ENCODE peak calls at places on chromosomes 11 and 22, in nine cellular contexts. I is B cell, O is PC-9, T is left ventricle myocardium inferior, K is left lung, N is RWPE1, U is psoas muscle, W is GM12864, H is mucosa of descending colon. A is an unnamed sample.

GRCh38 chr11:34065505-34066203 is 14.1 kb downstream of the CAPRIN1 start:
- DNase-seq in I (no peak), O (no peak), T (no peak), K (no peak), N (no peak), U (no peak), W (no peak), H (no peak), A (no peak)

GRCh38 chr11:110026823-110027626 is 66.2 kb upstream of the ZC3H12C start:
- DNase-seq in I (peak), O (no peak), T (no peak), K (no peak), N (no peak), U (no peak), W (peak), H (no peak), A (peak)

GRCh38 chr11:34161812-34162506 is 56.5 kb downstream of the NAT10 start:
- DNase-seq in I (no peak), O (peak), T (no peak), K (no peak), N (no peak), U (peak), W (no peak), H (no peak), A (no peak)

GRCh38 chr11:113195728-113196127 is 118.7 kb upstream of the TTC12 start:
- DNase-seq in I (no peak), O (no peak), T (no peak), K (no peak), N (no peak), U (no peak), W (no peak), H (no peak), A (no peak)

GRCh38 chr11:78033040-78033439 is 10.0 kb upstream of the KCTD14 start:
- DNase-seq in I (no peak), O (no peak), T (no peak), K (no peak), N (no peak), U (no peak), W (no peak), H (no peak), A (no peak)

GRCh38 chr11:92432515-92432914 is 207.9 kb downstream of the FAT3 start:
- DNase-seq in I (no peak), O (no peak), T (no peak), K (no peak), N (no peak), U (no peak), W (no peak), H (no peak), A (no peak)

GRCh38 chr11:125624756-125625213 is at the start of gene CHEK1:
- DNase-seq in I (no peak), O (no peak), T (no peak), K (no peak), N (no peak), U (peak), W (no peak), H (no peak), A (no peak)

GRCh38 chr22:33932997-33933396 is 12.7 kb upstream of the LARGE1 start:
- DNase-seq in I (no peak), O (peak), T (no peak), K (no peak), N (no peak), U (no peak), W (no peak), H (no peak), A (no peak)

GRCh38 chr11:117189941-117190544 is 9.1 kb upstream of the TAGLN start:
- DNase-seq in I (no peak), O (no peak), T (no peak), K (no peak), N (no peak), U (no peak), W (no peak), H (peak), A (peak)

GRCh38 chr11:69911310-69912160 is 92.3 kb upstream of the FGF3 start:
- DNase-seq in I (no peak), O (no peak), T (peak), K (peak), N (no peak), U (peak), W (no peak), H (peak), A (no peak)

GRCh38 chr11:46537851-46538295 is 56.0 kb downstream of the AMBRA1 start:
- DNase-seq in I (peak), O (peak), T (peak), K (no peak), N (peak), U (peak), W (peak), H (no peak), A (peak)

GRCh38 chr22:23675502-23676415 is 15.1 kb upstream of the RGL4 start:
- DNase-seq in I (no peak), O (no peak), T (no peak), K (peak), N (no peak), U (peak), W (no peak), H (peak), A (no peak)

GRCh38 chr22:21695432-21696085 is 29.7 kb downstream of the PPIL2 start:
- DNase-seq in I (no peak), O (no peak), T (no peak), K (peak), N (no peak), U (no peak), W (no peak), H (peak), A (no peak)

GRCh38 chr11:66857234-66857926 is 516 bp downstream of the LRFN4 start:
- DNase-seq in I (peak), O (no peak), T (no peak), K (peak), N (peak), U (no peak), W (no peak), H (peak), A (no peak)

GRCh38 chr11:15035283-15035682 is 38.1 kb upstream of the CALCB start:
- DNase-seq in I (no peak), O (no peak), T (no peak), K (peak), N (no peak), U (no peak), W (no peak), H (peak), A (no peak)

GRCh38 chr11:67561971-67562560 is 21.5 kb upstream of the GSTP1 start:
- DNase-seq in I (no peak), O (no peak), T (no peak), K (no peak), N (no peak), U (no peak), W (peak), H (no peak), A (peak)

GRCh38 chr11:106304274-106304673 is 226.8 kb downstream of the AASDHPPT start:
- DNase-seq in I (no peak), O (no peak), T (no peak), K (no peak), N (no peak), U (no peak), W (no peak), H (no peak), A (no peak)

GRCh38 chr22:44305888-44306287 is 6.9 kb downstream of the SHISAL1 start:
- DNase-seq in I (no peak), O (no peak), T (no peak), K (peak), N (no peak), U (no peak), W (no peak), H (no peak), A (no peak)

GRCh38 chr11:125322317-125322716 is 157.8 kb downstream of the PKNOX2 start:
- DNase-seq in I (no peak), O (no peak), T (no peak), K (no peak), N (no peak), U (no peak), W (no peak), H (no peak), A (no peak)

GRCh38 chr11:78549624-78550409 is 24.8 kb downstream of the NARS2 start:
- DNase-seq in I (no peak), O (no peak), T (no peak), K (no peak), N (no peak), U (no peak), W (no peak), H (no peak), A (no peak)

GRCh38 chr11:8223513-8223899 is 40.2 kb downstream of the LMO1 start:
- DNase-seq in I (no peak), O (no peak), T (no peak), K (no peak), N (no peak), U (no peak), W (no peak), H (no peak), A (no peak)

GRCh38 chr22:30205281-30206115 is 41.1 kb downstream of the LIF start:
- DNase-seq in I (no peak), O (peak), T (peak), K (no peak), N (peak), U (peak), W (no peak), H (no peak), A (no peak)

GRCh38 chr11:45715398-45715797 is 50.0 kb upstream of the CHST1 start:
- DNase-seq in I (no peak), O (no peak), T (no peak), K (no peak), N (no peak), U (no peak), W (no peak), H (no peak), A (no peak)

GRCh38 chr11:94100253-94100652 is 28.4 kb upstream of the PANX1 start:
- DNase-seq in I (no peak), O (no peak), T (no peak), K (no peak), N (no peak), U (no peak), W (no peak), H (no peak), A (no peak)

GRCh38 chr11:10348650-10349280 is 43.9 kb downstream of the ADM start:
- DNase-seq in I (no peak), O (peak), T (no peak), K (no peak), N (no peak), U (no peak), W (no peak), H (no peak), A (no peak)

GRCh38 chr22:36562261-36562835 is 33.4 kb upstream of the EIF3D start:
- DNase-seq in I (no peak), O (no peak), T (no peak), K (no peak), N (peak), U (no peak), W (no peak), H (no peak), A (no peak)

GRCh38 chr22:41526802-41527799 is 17.2 kb downstream of the POLR3H start:
- DNase-seq in I (peak), O (no peak), T (peak), K (peak), N (peak), U (peak), W (no peak), H (no peak), A (peak)

GRCh38 chr11:73141031-73141308 is 1.1 kb downstream of the FCHSD2 start:
- DNase-seq in I (peak), O (peak), T (peak), K (peak), N (peak), U (peak), W (no peak), H (peak), A (no peak)

GRCh38 chr11:8269636-8270035 is 6.0 kb upstream of the LMO1 start:
- DNase-seq in I (no peak), O (no peak), T (no peak), K (no peak), N (no peak), U (no peak), W (no peak), H (no peak), A (no peak)

GRCh38 chr11:952406-953385 is 27.0 kb downstream of the AP2A2 start:
- DNase-seq in I (no peak), O (no peak), T (no peak), K (peak), N (no peak), U (no peak), W (no peak), H (no peak), A (no peak)

GRCh38 chr11:72573380-72573949 is 100.8 kb downstream of the PDE2A start:
- DNase-seq in I (no peak), O (no peak), T (no peak), K (no peak), N (peak), U (no peak), W (no peak), H (no peak), A (peak)

GRCh38 chr22:37804502-37804885 is 3.2 kb upstream of the GCAT start:
- DNase-seq in I (no peak), O (no peak), T (no peak), K (no peak), N (no peak), U (no peak), W (no peak), H (no peak), A (no peak)

GRCh38 chr11:86294026-86294425 is 8.0 kb upstream of the HIKESHI start:
- DNase-seq in I (no peak), O (peak), T (no peak), K (no peak), N (no peak), U (no peak), W (no peak), H (no peak), A (no peak)

GRCh38 chr11:120188831-120189455 is 21.9 kb upstream of the OAF start:
- DNase-seq in I (no peak), O (no peak), T (no peak), K (no peak), N (no peak), U (peak), W (no peak), H (no peak), A (no peak)

GRCh38 chr22:27933186-27933983 is 14.3 kb upstream of the PITPNB start:
- DNase-seq in I (no peak), O (no peak), T (no peak), K (no peak), N (no peak), U (no peak), W (no peak), H (no peak), A (no peak)

GRCh38 chr22:27941143-27941542 is 22.1 kb upstream of the PITPNB start:
- DNase-seq in I (no peak), O (no peak), T (no peak), K (no peak), N (no peak), U (no peak), W (no peak), H (no peak), A (no peak)

GRCh38 chr22:27934069-27934468 is 15.0 kb upstream of the PITPNB start:
- DNase-seq in I (no peak), O (no peak), T (no peak), K (no peak), N (no peak), U (no peak), W (no peak), H (no peak), A (no peak)

GRCh38 chr22:27935897-27936296 is 16.8 kb upstream of the PITPNB start:
- DNase-seq in I (no peak), O (no peak), T (no peak), K (no peak), N (no peak), U (no peak), W (no peak), H (no peak), A (no peak)

GRCh38 chr22:27937453-27937852 is 18.4 kb upstream of the PITPNB start:
- DNase-seq in I (no peak), O (no peak), T (no peak), K (no peak), N (no peak), U (no peak), W (no peak), H (no peak), A (no peak)
- TF ChIP-seq CTCF in I (no peak), O (peak), T (no peak), K (no peak), N (no peak), U (no peak), W (no peak), H (no peak), A (no peak)

DNA sequence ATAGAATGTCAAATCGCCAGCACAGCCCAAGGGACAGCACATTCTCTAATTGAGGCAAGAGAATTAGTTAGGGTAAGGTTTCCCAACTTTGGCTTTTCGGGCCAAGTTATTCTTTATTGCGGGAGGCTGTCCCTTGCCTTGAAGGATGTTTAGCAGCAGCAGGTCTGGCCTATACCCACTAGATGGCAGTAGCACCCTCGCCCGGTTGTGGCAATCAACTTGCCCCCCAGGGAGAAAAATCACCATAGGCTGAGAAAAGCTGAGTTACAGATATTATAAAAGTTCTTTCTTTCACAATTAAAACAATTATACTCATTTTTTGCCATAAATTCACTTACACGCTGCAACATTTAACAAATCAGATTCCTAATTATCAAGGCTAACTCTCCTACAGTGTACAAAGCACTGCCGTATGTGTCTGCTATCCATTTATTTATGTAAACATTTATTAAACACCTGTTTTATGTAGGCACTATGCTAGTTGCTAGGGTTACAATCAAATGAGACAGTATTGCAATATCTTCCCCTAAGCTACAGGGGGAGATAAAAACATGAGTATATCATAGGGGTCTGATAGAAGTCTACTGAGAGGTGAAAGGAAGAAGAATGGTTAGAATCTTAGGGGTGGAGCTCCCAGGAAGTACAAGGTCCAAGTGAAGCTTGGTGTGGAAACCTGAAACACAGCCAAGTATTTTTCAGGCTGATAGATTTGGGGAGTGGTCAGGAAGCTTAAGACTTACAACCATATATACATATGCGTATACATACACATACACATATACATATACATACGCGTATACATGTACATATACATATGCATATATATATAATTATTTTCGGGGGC is 452.3 kb downstream of the RAB38 start:
- DNase-seq in I (no peak), O (peak), T (no peak), K (peak), N (peak), U (no peak), W (no peak), H (no peak), A (peak)
- TF ChIP-seq CTCF in I (no peak), O (peak), T (peak), K (peak), N (peak), U (peak), W (peak), H (peak), A (peak)

DNA sequence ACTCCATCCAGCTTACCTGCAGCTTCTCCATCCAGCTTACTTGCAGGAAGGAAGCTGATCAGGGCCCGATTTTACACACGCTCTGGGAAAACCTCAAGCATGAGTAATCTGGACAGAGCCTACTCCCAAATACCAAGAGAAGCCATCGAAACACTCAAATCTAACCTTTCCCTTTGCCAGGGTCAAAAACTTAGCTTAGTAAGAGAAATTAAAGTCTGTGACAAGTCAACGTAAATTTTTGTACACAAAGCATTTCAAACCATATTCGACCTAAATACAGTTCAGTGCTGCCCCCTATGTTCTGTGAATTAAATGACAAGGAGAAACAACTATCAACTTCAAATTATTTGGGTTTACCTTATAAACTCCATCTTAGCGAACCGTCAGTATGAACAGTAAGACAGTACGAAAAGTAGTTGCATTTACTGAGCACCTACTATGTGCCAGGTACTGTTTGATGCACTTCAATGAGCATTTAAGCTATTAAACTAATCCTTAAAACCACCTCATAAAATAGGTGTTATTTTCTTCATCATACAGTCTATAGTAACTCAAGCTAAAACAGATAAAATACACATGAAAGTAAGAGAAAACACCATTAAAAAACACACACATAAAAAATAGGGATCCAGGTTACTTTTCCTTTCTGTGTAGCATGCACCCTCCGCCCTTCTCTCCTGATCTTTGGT is 36.9 kb downstream of the ARFGAP3 start:
- DNase-seq in I (no peak), O (peak), T (no peak), K (no peak), N (peak), U (no peak), W (no peak), H (no peak), A (no peak)
- TF ChIP-seq CTCF in I (peak), O (peak), T (peak), K (peak), N (no peak), U (peak), W (peak), H (no peak), A (no peak)

GRCh38 chr22:25029181-25029580 is 76.7 kb downstream of the KIAA1671 start:
- DNase-seq in I (no peak), O (no peak), T (no peak), K (no peak), N (no peak), U (no peak), W (no peak), H (no peak), A (no peak)
- TF ChIP-seq CTCF in I (no peak), O (no peak), T (no peak), K (no peak), N (no peak), U (no peak), W (no peak), H (no peak), A (no peak)

GRCh38 chr11:16883179-16883578 is 131.0 kb downstream of the PLEKHA7 start:
- DNase-seq in I (no peak), O (peak), T (peak), K (no peak), N (peak), U (no peak), W (no peak), H (no peak), A (no peak)
- TF ChIP-seq CTCF in I (no peak), O (peak), T (peak), K (no peak), N (no peak), U (peak), W (no peak), H (no peak), A (no peak)

GRCh38 chr22:27377501-27377900 is 424.1 kb downstream of the MN1 start:
- DNase-seq in I (no peak), O (peak), T (no peak), K (no peak), N (no peak), U (no peak), W (no peak), H (no peak), A (no peak)

GRCh38 chr22:27370987-27371386 is 430.6 kb downstream of the MN1 start:
- DNase-seq in I (no peak), O (no peak), T (no peak), K (no peak), N (no peak), U (no peak), W (no peak), H (no peak), A (no peak)

GRCh38 chr22:27370281-27370680 is 431.3 kb downstream of the MN1 start:
- DNase-seq in I (no peak), O (no peak), T (no peak), K (no peak), N (no peak), U (no peak), W (no peak), H (no peak), A (no peak)

GRCh38 chr22:27372364-27372763 is 429.2 kb downstream of the MN1 start:
- DNase-seq in I (no peak), O (no peak), T (no peak), K (no peak), N (no peak), U (no peak), W (no peak), H (no peak), A (no peak)

GRCh38 chr22:27372969-27373670 is 428.4 kb downstream of the MN1 start:
- DNase-seq in I (no peak), O (no peak), T (no peak), K (no peak), N (no peak), U (no peak), W (no peak), H (peak), A (no peak)
- TF ChIP-seq CTCF in I (no peak), O (no peak), T (no peak), K (peak), N (no peak), U (no peak), W (no peak), H (peak), A (no peak)

GRCh38 chr22:42692239-42693054 is 28.2 kb downstream of the A4GALT start:
- DNase-seq in I (peak), O (no peak), T (no peak), K (no peak), N (no peak), U (no peak), W (no peak), H (peak), A (peak)
- TF ChIP-seq CTCF in I (peak), O (no peak), T (no peak), K (no peak), N (no peak), U (no peak), W (peak), H (no peak), A (peak)

A was measured in GM10248.